ENCODE peak calls at places on chromosomes 6 and 20, in four cellular contexts. B is K562, S is HepG2, E is GM12878. G is an unnamed sample.

GRCh38 chr6:115643762-115644161 is 416.9 kb downstream of the FRK start:
- DNase-seq in S (peak), B (no peak), E (no peak), G (no peak)

GRCh38 chr6:69887714-69888345 is 21.5 kb downstream of the COL19A1 start:
- DNase-seq in B (no peak), E (no peak), S (no peak), G (no peak)

GRCh38 chr6:150891886-150892485 is 26.5 kb downstream of the MTHFD1L start:
- DNase-seq in B (peak), S (peak), E (peak), G (peak)

GRCh38 chr6:122734529-122735203 is 44.9 kb upstream of the FABP7 start:
- DNase-seq in B (no peak), E (no peak), S (no peak), G (no peak)

GRCh38 chr6:138293996-138294395 is 75.7 kb upstream of the PBOV1 start:
- DNase-seq in S (no peak), E (no peak), B (no peak), G (no peak)

GRCh38 chr20:21548390-21549035 is 34.6 kb upstream of the NKX2-2 start:
- DNase-seq in E (peak), B (no peak), S (no peak), G (no peak)

GRCh38 chr20:40583195-40583594 is 105.8 kb downstream of the MAFB start:
- DNase-seq in E (no peak), S (no peak), B (no peak), G (no peak)

GRCh38 chr6:136921936-136922679 is at the start of gene SLC35D3:
- DNase-seq in S (no peak), B (no peak), E (no peak), G (no peak)

GRCh38 chr6:151679081-151679480 is 128.4 kb upstream of the ESR1 start:
- DNase-seq in S (no peak), E (no peak), B (peak), G (no peak)

GRCh38 chr6:138036955-138037592 is 70.1 kb downstream of the PERP start:
- DNase-seq in B (no peak), S (no peak), E (no peak), G (no peak)

GRCh38 chr6:36015666-36016065 is 8.8 kb downstream of the SLC26A8 start:
- DNase-seq in S (no peak), E (no peak), B (no peak), G (no peak)

GRCh38 chr6:132190097-132190814 is 211.0 kb downstream of the MOXD1 start:
- DNase-seq in E (no peak), S (no peak), B (no peak), G (no peak)

GRCh38 chr20:16027710-16028109 is 545.5 kb downstream of the KIF16B start:
- DNase-seq in E (no peak), S (no peak), B (no peak), G (no peak)

GRCh38 chr6:123527406-123527805 is 109.3 kb downstream of the TRDN start:
- DNase-seq in S (no peak), B (no peak), E (no peak), G (no peak)

GRCh38 chr6:17156112-17156921 is 54.5 kb downstream of the STMND1 start:
- DNase-seq in E (peak), S (peak), B (peak), G (peak)

GRCh38 chr6:57040011-57040410 is 6.5 kb upstream of the KIAA1586 start:
- DNase-seq in S (no peak), B (no peak), E (no peak), G (no peak)

GRCh38 chr20:59515013-59515905 is 89.1 kb upstream of the PHACTR3 start:
- DNase-seq in B (peak), E (no peak), S (peak), G (peak)

GRCh38 chr6:137731600-137731959 is 135.5 kb upstream of the TNFAIP3 start:
- DNase-seq in B (no peak), S (peak), E (no peak), G (no peak)

GRCh38 chr6:21450628-21451027 is 142.9 kb upstream of the SOX4 start:
- DNase-seq in B (no peak), S (no peak), E (no peak), G (no peak)
- TF ChIP-seq SIN3A in B (no peak), S (no peak), E (no peak), G (no peak)

DNA sequence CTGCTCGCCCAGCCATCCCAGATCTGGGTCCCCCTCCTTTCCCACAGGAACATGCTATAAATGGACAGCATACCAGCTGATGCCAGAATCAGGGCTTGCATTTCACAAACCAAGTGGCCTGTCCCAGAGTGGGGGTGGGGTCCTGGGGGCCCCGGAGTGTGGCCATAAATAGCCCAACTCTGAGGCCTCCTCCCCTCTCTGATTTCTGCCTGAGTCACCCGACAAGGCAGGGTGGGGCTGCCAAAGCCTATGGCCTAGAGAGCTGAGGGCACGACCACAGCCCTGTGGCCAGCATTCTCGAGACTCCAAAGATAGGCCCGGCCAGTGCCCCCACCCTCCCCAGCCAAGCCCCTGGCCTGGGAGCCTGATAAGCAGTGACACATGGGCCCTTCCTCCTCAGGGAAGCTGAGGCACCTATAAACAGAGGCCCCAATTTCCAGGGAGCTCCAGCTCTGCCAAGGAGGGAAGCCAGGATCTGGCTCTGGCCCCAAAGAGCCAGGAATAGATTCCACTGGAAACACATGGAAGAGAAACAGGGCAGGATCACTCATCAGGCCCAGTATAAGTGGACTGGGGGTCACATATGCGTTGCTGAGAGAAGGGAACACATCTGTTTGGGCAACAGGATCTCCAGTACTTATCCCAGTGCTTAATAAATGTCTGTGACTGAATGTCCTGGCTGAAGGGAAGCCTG is 20.3 kb downstream of the SNTA1 start:
- DNase-seq in S (no peak), E (no peak), B (peak), G (no peak)
- TF ChIP-seq HDAC2 in S (no peak), E (no peak), B (peak), G (no peak)

GRCh38 chr6:160299559-160299958 is 40.9 kb upstream of the SLC22A2 start:
- DNase-seq in B (no peak), S (no peak), E (no peak), G (no peak)

GRCh38 chr6:160297310-160297709 is 38.7 kb upstream of the SLC22A2 start:
- DNase-seq in B (no peak), S (peak), E (no peak), G (no peak)

GRCh38 chr6:160293844-160294243 is 35.2 kb upstream of the SLC22A2 start:
- DNase-seq in E (no peak), S (no peak), B (no peak), G (no peak)
- TF ChIP-seq SIN3A in E (no peak), S (no peak), B (no peak), G (no peak)

DNA sequence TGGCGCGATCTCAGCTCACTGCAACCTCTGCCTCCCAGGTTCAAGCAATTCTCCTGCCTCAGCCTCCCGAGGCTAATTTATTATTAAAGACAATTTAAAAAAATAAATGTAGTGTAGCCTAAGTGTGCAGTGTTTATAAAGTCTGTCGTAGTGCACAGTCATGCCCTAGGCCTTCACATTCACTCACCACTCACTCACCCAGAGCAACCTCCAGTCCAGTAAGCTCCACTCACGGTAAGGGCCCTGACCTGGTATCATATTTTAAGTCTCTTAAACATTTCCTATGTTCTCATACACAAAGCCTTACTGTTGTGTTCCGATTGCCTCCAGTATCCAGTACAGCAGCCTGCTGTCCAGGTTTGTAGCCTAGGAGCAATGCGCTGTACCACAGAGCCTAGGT is 168.2 kb upstream of the FOXQ1 start:
- DNase-seq in S (no peak), E (no peak), B (no peak), G (no peak)
- TF ChIP-seq HDAC2 in S (no peak), E (no peak), B (no peak), G (no peak)

GRCh38 chr6:118959903-118960302 is 24.9 kb upstream of the MCM9 start:
- DNase-seq in B (no peak), S (no peak), E (no peak), G (no peak)
- TF ChIP-seq SIN3A in B (no peak), S (no peak), E (no peak), G (no peak)

DNA sequence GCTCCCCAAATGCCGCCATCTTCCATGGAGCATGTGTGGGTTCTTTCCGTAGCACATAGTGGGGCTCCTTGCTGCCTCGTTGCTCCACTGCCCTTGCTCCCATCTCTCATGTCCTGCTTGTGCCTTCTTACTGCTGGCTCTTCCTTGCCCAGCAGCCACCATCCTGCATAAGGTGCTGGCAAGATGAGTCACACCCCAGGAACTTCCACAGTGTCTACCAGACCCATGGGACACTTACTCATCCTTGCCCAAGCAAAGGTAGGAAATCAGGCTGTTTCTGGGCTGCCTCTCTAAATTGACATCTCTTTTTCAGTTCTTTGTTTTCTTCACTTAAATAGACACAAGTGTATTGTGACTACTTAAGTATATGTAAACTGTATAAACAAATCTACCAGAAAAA is 39.4 kb upstream of the RGS17 start:
- DNase-seq in B (no peak), S (no peak), E (no peak), G (no peak)
- TF ChIP-seq HDAC2 in B (no peak), S (no peak), E (no peak), G (no peak)

GRCh38 chr20:49748525-49748838 is 34.8 kb upstream of the B4GALT5 start:
- DNase-seq in S (no peak), B (no peak), E (no peak), G (no peak)

GRCh38 chr20:49752504-49752903 is 38.8 kb upstream of the B4GALT5 start:
- DNase-seq in S (no peak), E (no peak), B (no peak), G (no peak)

GRCh38 chr20:49750611-49751396 is 37.1 kb upstream of the B4GALT5 start:
- DNase-seq in S (no peak), B (no peak), E (peak), G (no peak)

GRCh38 chr20:49751397-49751735 is 37.7 kb upstream of the B4GALT5 start:
- DNase-seq in B (no peak), S (no peak), E (no peak), G (no peak)

GRCh38 chr20:49747707-49748524 is 34.2 kb upstream of the B4GALT5 start:
- DNase-seq in E (no peak), B (peak), S (peak), G (no peak)
- TF ChIP-seq SIN3A in E (no peak), B (no peak), S (no peak), G (no peak)

GRCh38 chr6:127481628-127482027 is 22.4 kb upstream of the KIAA0408 start:
- DNase-seq in B (no peak), E (no peak), S (no peak), G (no peak)
- TF ChIP-seq HDAC2 in B (no peak), E (no peak), S (no peak), G (no peak)